ENCODE peak calls at places on chromosomes 11 and 22, in five cellular contexts. L is right lobe of liver, K is ovary, Z is suprapubic skin, X is thyroid gland. Y is an unnamed sample.

GRCh38 chr22:36365020-36365411 is 22.8 kb downstream of the MYH9 start:
- DNase-seq in L (no peak), K (no peak), Z (no peak), X (peak; percentile 54), Y (peak; percentile 68)

GRCh38 chr22:41966607-41967240 is 2.5 kb upstream of the SEPTIN3 start:
- DNase-seq in L (no peak), K (no peak), Z (no peak), X (peak; percentile 14), Y (peak; percentile 32)

GRCh38 chr11:111977141-111978027 is 40.2 kb downstream of the DIXDC1 start:
- DNase-seq in L (peak; percentile 68), K (peak; percentile 63), Z (peak; percentile 85), X (peak; percentile 83), Y (peak; percentile 56)

GRCh38 chr11:129976371-129976770 is 26.3 kb downstream of the PRDM10 start:
- DNase-seq in L (no peak), K (no peak), Z (no peak), X (no peak), Y (no peak)

GRCh38 chr22:41485033-41485432 is 16.1 kb downstream of the ACO2 start:
- DNase-seq in L (no peak), K (no peak), Z (no peak), X (no peak), Y (no peak)

GRCh38 chr11:14789879-14790484 is 102.0 kb downstream of the CYP2R1 start:
- DNase-seq in L (no peak), K (no peak), Z (no peak), X (no peak), Y (no peak)

GRCh38 chr22:26476705-26477340 is 6.8 kb downstream of the HPS4 start:
- DNase-seq in L (no peak), K (no peak), Z (no peak), X (no peak), Y (no peak)

GRCh38 chr22:30221121-30221992 is 25.2 kb downstream of the LIF start:
- DNase-seq in L (no peak), K (no peak), Z (no peak), X (no peak), Y (no peak)

GRCh38 chr11:70628881-70629844 is 230.8 kb downstream of the CTTN start:
- DNase-seq in L (no peak), K (no peak), Z (no peak), X (peak; percentile 48), Y (no peak)

GRCh38 chr11:65425971-65426838 is 3.6 kb downstream of the NEAT1 start:
- DNase-seq in L (peak; percentile 41), K (no peak), Z (peak; percentile 36), X (no peak), Y (no peak)

GRCh38 chr11:65426839-65427690 is 4.5 kb downstream of the NEAT1 start:
- DNase-seq in L (peak; percentile 75), K (peak; percentile 54), Z (peak; percentile 71), X (peak; percentile 58), Y (peak; percentile 70)

GRCh38 chr11:65428578-65429068 is 6.0 kb downstream of the NEAT1 start:
- DNase-seq in L (peak; percentile 61), K (no peak), Z (peak; percentile 67), X (no peak), Y (peak; percentile 70)

GRCh38 chr11:65429069-65429681 is 6.6 kb downstream of the NEAT1 start:
- DNase-seq in L (peak; percentile 61), K (no peak), Z (peak; percentile 56), X (no peak), Y (peak; percentile 66)

GRCh38 chr11:65427691-65428577 is 5.3 kb downstream of the NEAT1 start:
- DNase-seq in L (peak; percentile 62), K (no peak), Z (peak; percentile 71), X (peak; percentile 63), Y (peak; percentile 64)
- TF ChIP-seq POLR2A in L (peak; percentile 75), K (peak; percentile 12), Z (no peak), X (no peak), Y (no peak)

DNA sequence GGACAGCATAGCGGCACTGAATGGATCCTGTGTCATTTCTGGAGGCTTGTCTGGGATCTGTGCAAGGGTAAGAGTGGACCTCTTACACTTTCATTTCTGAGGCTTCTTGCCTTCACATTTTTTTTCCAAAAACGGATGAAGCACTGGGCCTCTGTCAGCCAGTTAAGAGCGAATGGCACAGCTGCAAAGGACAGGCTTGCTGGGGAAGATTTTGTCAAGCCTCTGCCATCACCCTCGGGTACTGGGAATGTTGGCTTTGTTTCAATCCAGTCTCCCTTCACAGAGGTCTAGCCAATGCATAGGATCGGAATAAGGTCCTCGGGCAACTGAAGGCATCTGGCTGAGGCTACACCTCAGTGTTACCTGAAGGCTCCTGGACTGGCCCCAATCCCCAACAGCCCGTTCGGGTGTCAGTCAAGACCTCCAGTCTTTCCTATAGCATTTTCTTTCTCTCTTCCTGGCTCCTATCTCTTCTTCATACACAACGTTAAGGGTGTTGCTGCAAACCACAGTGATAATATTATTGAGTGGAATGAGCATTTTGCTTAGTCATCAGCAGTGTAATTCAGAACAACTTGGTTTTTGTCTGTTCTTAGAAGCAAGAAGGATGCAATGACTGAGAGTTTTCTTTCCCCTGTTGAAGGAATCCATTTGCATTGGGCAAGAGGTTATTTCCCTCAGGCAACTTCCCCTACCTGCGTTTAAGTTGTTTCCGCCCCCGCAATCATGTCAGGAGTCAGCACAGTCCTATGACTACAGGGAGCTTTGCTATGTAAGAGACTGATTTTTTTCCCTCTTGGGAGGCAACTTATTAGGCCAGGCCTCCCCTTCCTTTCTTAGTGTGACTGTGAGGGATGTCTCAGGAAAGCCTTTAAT is 22.8 kb downstream of the NPAT start:
- DNase-seq in L (no peak), K (no peak), Z (no peak), X (no peak), Y (no peak)
- H3K36me3 ChIP-seq in L (no peaks in the 10 kb centered on the region), K (no peaks in the 10 kb centered on the region), Z (peaks cover 26% of the 10 kb centered on the region), X (no peaks in the 10 kb centered on the region), Y (no peaks in the 10 kb centered on the region)

GRCh38 chr11:65501005-65501529 is 2.2 kb downstream of the MALAT1 start:
- DNase-seq in L (no peak), K (no peak), Z (no peak), X (no peak), Y (no peak)

GRCh38 chr11:65500262-65501004 is 1.6 kb downstream of the MALAT1 start:
- DNase-seq in L (no peak), K (peak; percentile 42), Z (peak; percentile 68), X (no peak), Y (peak; percentile 54)

GRCh38 chr11:65502274-65502851 is 3.5 kb downstream of the MALAT1 start:
- DNase-seq in L (no peak), K (no peak), Z (no peak), X (no peak), Y (no peak)

GRCh38 chr11:65502852-65503603 is 4.2 kb downstream of the MALAT1 start:
- DNase-seq in L (no peak), K (no peak), Z (no peak), X (no peak), Y (no peak)

DNA sequence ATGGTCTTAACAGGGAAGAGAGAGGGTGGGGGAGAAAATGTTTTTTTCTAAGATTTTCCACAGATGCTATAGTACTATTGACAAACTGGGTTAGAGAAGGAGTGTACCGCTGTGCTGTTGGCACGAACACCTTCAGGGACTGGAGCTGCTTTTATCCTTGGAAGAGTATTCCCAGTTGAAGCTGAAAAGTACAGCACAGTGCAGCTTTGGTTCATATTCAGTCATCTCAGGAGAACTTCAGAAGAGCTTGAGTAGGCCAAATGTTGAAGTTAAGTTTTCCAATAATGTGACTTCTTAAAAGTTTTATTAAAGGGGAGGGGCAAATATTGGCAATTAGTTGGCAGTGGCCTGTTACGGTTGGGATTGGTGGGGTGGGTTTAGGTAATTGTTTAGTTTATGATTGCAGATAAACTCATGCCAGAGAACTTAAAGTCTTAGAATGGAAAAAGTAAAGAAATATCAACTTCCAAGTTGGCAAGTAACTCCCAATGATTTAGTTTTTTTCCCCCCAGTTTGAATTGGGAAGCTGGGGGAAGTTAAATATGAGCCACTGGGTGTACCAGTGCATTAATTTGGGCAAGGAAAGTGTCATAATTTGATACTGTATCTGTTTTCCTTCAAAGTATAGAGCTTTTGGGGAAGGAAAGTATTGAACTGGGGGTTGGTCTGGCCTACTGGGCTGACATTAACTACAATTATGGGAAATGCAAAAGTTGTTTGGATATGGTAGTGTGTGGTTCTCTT is 2.9 kb downstream of the MALAT1 start:
- DNase-seq in L (no peak), K (no peak), Z (peak; percentile 34), X (no peak), Y (no peak)
- TF ChIP-seq POLR2A in L (peak; percentile 23), K (no peak), Z (peak; percentile 14), X (no peak), Y (peak; percentile 67)

GRCh38 chr11:6625832-6626420 is 6.7 kb upstream of the TPP1 start:
- DNase-seq in L (no peak), K (no peak), Z (no peak), X (no peak), Y (no peak)
- H3K36me3 ChIP-seq in L (no peaks in the 10 kb centered on the region), K (no peaks in the 10 kb centered on the region), Z (peaks cover 64% of the 10 kb centered on the region), X (peaks cover 3% of the 10 kb centered on the region), Y (no peaks in the 10 kb centered on the region)

GRCh38 chr11:35661539-35661938 is 1.0 kb upstream of the TRIM44 start:
- DNase-seq in L (no peak), K (no peak), Z (no peak), X (no peak), Y (no peak)

GRCh38 chr11:35662061-35662648 is 420 bp upstream of the TRIM44 start:
- DNase-seq in L (peak; percentile 77), K (no peak), Z (no peak), X (peak; percentile 3), Y (peak; percentile 6)

GRCh38 chr11:35664977-35665441 is 2.4 kb downstream of the TRIM44 start:
- DNase-seq in L (no peak), K (no peak), Z (no peak), X (no peak), Y (no peak)

GRCh38 chr11:35663408-35663702 is 780 bp downstream of the TRIM44 start:
- DNase-seq in L (no peak), K (no peak), Z (no peak), X (no peak), Y (no peak)

GRCh38 chr11:35662649-35663407 is at the start of gene TRIM44:
- DNase-seq in L (peak; percentile 87), K (peak; percentile 76), Z (peak; percentile 90), X (peak; percentile 78), Y (peak; percentile 85)
- TF ChIP-seq POLR2A in L (peak; percentile 81), K (peak; percentile 44), Z (peak; percentile 41), X (no peak), Y (peak; percentile 62)

GRCh38 chr11:45858751-45859398 is 11.6 kb downstream of the CRY2 start:
- DNase-seq in L (no peak), K (no peak), Z (no peak), X (no peak), Y (no peak)
- H3K36me3 ChIP-seq in L (peaks cover 66% of the 10 kb centered on the region), K (no peaks in the 10 kb centered on the region), Z (peaks cover 50% of the 10 kb centered on the region), X (peaks cover 35% of the 10 kb centered on the region), Y (peaks cover 11% of the 10 kb centered on the region)